ENCODE peak calls at places on chromosome 6, in six cellular contexts. P is activated CD8-positive, alpha-beta T cell treated with anti-CD3 and anti-CD28 coated beads for 36 hours; M is vagina; F is H9; Z is fibroblast of mammary gland; G is type B pancreatic cell. O is an unnamed sample.

GRCh38 chr6:148716811-148717210 is 30.0 kb upstream of the UST start:
- DNase-seq in Z (peak), P (no peak), F (no peak), G (no peak), M (no peak), O (no peak)

GRCh38 chr6:44416103-44416502 is 28.6 kb downstream of the CDC5L start:
- DNase-seq in G (no peak), M (no peak), Z (peak), F (no peak), P (no peak), O (peak)

GRCh38 chr6:122792796-122793195 is 3.7 kb downstream of the SMPDL3A start:
- DNase-seq in F (no peak), P (no peak), M (no peak), G (no peak), Z (no peak), O (no peak)

GRCh38 chr6:135006386-135006914 is 48.2 kb downstream of the HBS1L start:
- DNase-seq in M (no peak), P (no peak), G (no peak), F (no peak), Z (peak), O (no peak)

GRCh38 chr6:154474636-154475428 is 35.7 kb downstream of the CNKSR3 start:
- DNase-seq in G (no peak), M (no peak), P (no peak), Z (peak), F (no peak), O (peak)

GRCh38 chr6:166197361-166197760 is 29.7 kb upstream of the TBXT start:
- DNase-seq in P (no peak), Z (no peak), G (no peak), F (no peak), M (no peak), O (no peak)

GRCh38 chr6:150567823-150568383 is 31.8 kb upstream of the PLEKHG1 start:
- DNase-seq in Z (no peak), F (no peak), M (no peak), P (no peak), G (no peak), O (no peak)

GRCh38 chr6:125375841-125376240 is 74.1 kb upstream of the HDDC2 start:
- DNase-seq in P (no peak), G (no peak), Z (peak), F (no peak), M (no peak), O (no peak)

GRCh38 chr6:146980900-146981329 is 223.3 kb upstream of the STXBP5 start:
- DNase-seq in G (no peak), F (no peak), Z (no peak), P (no peak), M (no peak), O (no peak)

GRCh38 chr6:32087574-32088486 is 21.3 kb downstream of the TNXB start:
- DNase-seq in P (peak), Z (peak), F (peak), G (peak), M (no peak), O (peak)

GRCh38 chr6:112237066-112237465 is 17.3 kb downstream of the LAMA4 start:
- DNase-seq in F (no peak), G (no peak), P (no peak), Z (peak), M (no peak), O (no peak)

GRCh38 chr6:43383021-43383667 is 13.7 kb upstream of the ZNF318 start:
- DNase-seq in G (no peak), Z (peak), M (no peak), F (no peak), P (no peak), O (peak)

GRCh38 chr6:41568585-41569384 is 22.6 kb downstream of the FOXP4 start:
- DNase-seq in M (no peak), Z (no peak), G (no peak), F (no peak), P (no peak), O (peak)

GRCh38 chr6:3280866-3281465 is 22.2 kb downstream of the PSMG4 start:
- DNase-seq in M (no peak), F (no peak), Z (no peak), P (no peak), G (no peak), O (no peak)

GRCh38 chr6:16514249-16514648 is 247.0 kb downstream of the ATXN1 start:
- DNase-seq in M (no peak), Z (peak), G (no peak), P (peak), F (peak), O (peak)

GRCh38 chr6:53898026-53898795 is 103.4 kb downstream of the LRRC1 start:
- DNase-seq in G (no peak), F (no peak), Z (peak), M (no peak), P (no peak), O (peak)

GRCh38 chr6:41546475-41546865 is 289 bp downstream of the FOXP4 start:
- DNase-seq in P (peak), G (no peak), M (no peak), F (no peak), Z (peak), O (no peak)

GRCh38 chr6:54427396-54427910 is 119.2 kb downstream of the TINAG start:
- DNase-seq in G (no peak), F (no peak), Z (peak), P (no peak), M (no peak), O (no peak)

GRCh38 chr6:32882879-32883250 is 28.9 kb downstream of the PSMB9 start:
- DNase-seq in F (no peak), M (no peak), G (no peak), Z (peak), P (no peak), O (peak)

GRCh38 chr6:89936177-89936576 is 41.9 kb downstream of the GJA10 start:
- DNase-seq in Z (no peak), M (no peak), F (no peak), P (no peak), G (no peak), O (no peak)

GRCh38 chr6:170362121-170362520 is 55.6 kb downstream of the FAM120B start:
- DNase-seq in P (no peak), M (no peak), Z (no peak), F (no peak), G (no peak), O (no peak)

GRCh38 chr6:167870321-167870720 is 43.6 kb downstream of the AFDN start:
- DNase-seq in P (no peak), Z (no peak), G (no peak), F (no peak), M (no peak), O (no peak)

GRCh38 chr6:141824258-141824795 is 308.4 kb upstream of the GJE1 start:
- DNase-seq in G (no peak), Z (no peak), P (no peak), F (no peak), M (no peak), O (no peak)

GRCh38 chr6:77092971-77093370 is 370.3 kb downstream of the HTR1B start:
- DNase-seq in P (no peak), Z (peak), F (no peak), G (no peak), M (no peak), O (peak)

GRCh38 chr6:42978793-42979522 is at the start of gene PEX6:
- DNase-seq in Z (peak), G (peak), P (peak), F (peak), M (no peak), O (peak)

GRCh38 chr6:170137911-170138910 is 152.7 kb downstream of the DLL1 start:
- DNase-seq in Z (no peak), P (no peak), F (no peak), M (no peak), G (peak), O (no peak)

GRCh38 chr6:137357263-137357947 is 136.8 kb downstream of the OLIG3 start:
- DNase-seq in Z (no peak), F (no peak), P (no peak), G (no peak), M (no peak), O (no peak)

GRCh38 chr6:5095236-5095635 is 10.1 kb downstream of the PPP1R3G start:
- DNase-seq in F (no peak), M (no peak), G (no peak), P (no peak), Z (peak), O (peak)

GRCh38 chr6:14721103-14721758 is 524.6 kb upstream of the JARID2 start:
- DNase-seq in F (no peak), G (no peak), M (no peak), Z (no peak), P (no peak), O (no peak)

GRCh38 chr6:124927806-124928205 is 34.4 kb upstream of the RNF217 start:
- DNase-seq in P (no peak), F (no peak), M (no peak), G (no peak), Z (peak), O (no peak)

GRCh38 chr6:160400426-160400825 is 52.2 kb downstream of the SLC22A3 start:
- DNase-seq in Z (peak), G (no peak), M (no peak), P (peak), F (no peak), O (no peak)

GRCh38 chr6:160973856-160974255 is 17.7 kb upstream of the MAP3K4 start:
- DNase-seq in P (no peak), M (no peak), F (no peak), Z (peak), G (no peak), O (peak)

GRCh38 chr6:32973934-32974333 is 5.5 kb downstream of the BRD2 start:
- DNase-seq in Z (peak), M (no peak), F (no peak), P (peak), G (no peak), O (peak)

GRCh38 chr6:52512199-52512598 is 64.7 kb downstream of the TRAM2 start:
- DNase-seq in Z (peak), F (no peak), P (no peak), M (no peak), G (no peak), O (peak)

GRCh38 chr6:130513770-130514169 is 148.0 kb downstream of the TMEM200A start:
- DNase-seq in P (peak), G (no peak), Z (peak), F (no peak), M (no peak), O (peak)

GRCh38 chr6:161341638-161342037 is 67.8 kb upstream of the AGPAT4 start:
- DNase-seq in M (no peak), F (no peak), Z (no peak), G (no peak), P (no peak), O (no peak)

GRCh38 chr6:43608310-43608763 is 20.7 kb downstream of the GTPBP2 start:
- DNase-seq in M (no peak), G (no peak), P (peak), Z (peak), F (peak), O (peak)

GRCh38 chr6:24761193-24761835 is 13.4 kb upstream of the GMNN start:
- DNase-seq in F (peak), M (no peak), G (no peak), Z (no peak), P (peak), O (no peak)

GRCh38 chr6:14442250-14442649 is 324.7 kb downstream of the CD83 start:
- DNase-seq in M (no peak), G (no peak), F (no peak), Z (no peak), P (no peak), O (no peak)

DNA sequence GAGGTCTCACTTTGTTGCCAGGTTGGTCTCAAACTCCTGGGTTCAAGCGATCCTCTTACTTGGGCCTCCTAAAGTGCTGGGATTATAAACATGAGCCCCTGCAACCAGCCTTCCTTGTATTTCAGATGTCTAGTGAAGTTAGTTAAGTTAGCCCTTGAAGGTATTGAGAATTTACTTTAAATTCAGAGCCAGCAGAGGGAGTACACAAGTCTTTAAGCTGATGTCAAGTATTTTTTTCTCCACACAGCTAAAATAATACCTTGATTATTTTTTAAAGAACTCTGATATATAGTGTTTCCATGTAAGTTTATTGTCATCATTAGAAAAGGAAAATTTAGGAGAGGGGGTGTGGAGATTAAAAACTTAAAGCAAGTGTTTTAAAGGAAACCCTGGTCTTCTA is 9.8 kb downstream of the FOXO3 start:
- DNase-seq in P (no peak), M (no peak), G (no peak), Z (peak), F (no peak), O (no peak)
- TF ChIP-seq CTCF in P (no peak), M (no peak), G (peak), Z (peak), F (peak), O (peak)

GRCh38 chr6:36605560-36606391 is 11.6 kb downstream of the SRSF3 start:
- DNase-seq in G (no peak), P (no peak), F (no peak), Z (peak), M (no peak), O (no peak)
- TF ChIP-seq CTCF in G (peak), P (no peak), F (peak), Z (peak), M (peak), O (peak)

GRCh38 chr6:37894585-37894984 is 75.1 kb downstream of the ZFAND3 start:
- DNase-seq in Z (no peak), P (no peak), M (no peak), G (no peak), F (no peak), O (no peak)
- TF ChIP-seq CTCF in Z (no peak), P (no peak), M (no peak), G (no peak), F (no peak), O (no peak)

DNA sequence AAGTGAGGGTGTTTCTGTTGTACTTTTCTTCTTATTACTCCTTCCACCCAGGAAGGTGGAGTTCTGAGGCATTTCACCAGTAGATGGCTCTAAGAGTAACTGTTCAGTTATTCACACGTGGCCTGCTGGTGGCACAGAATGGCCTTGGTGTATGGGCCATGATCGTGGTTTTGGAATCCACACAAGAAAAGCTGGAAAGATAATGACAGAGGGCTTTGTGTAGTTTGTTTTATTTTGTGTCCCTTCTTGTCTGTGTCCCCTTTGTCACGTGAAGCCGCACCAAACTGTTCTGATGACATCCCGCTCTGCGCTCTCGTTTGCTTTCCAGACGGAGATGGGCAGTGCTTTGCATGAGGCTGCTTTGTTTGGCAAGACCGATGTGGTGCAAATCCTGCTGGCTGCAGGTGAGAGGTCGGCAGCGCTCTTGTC is 93.4 kb downstream of the ANKS1A start:
- DNase-seq in P (no peak), Z (peak), G (no peak), M (no peak), F (no peak), O (peak)
- TF ChIP-seq CTCF in P (no peak), Z (peak), G (peak), M (no peak), F (peak), O (peak)

GRCh38 chr6:110646951-110647910 is 168.0 kb downstream of the CDK19 start:
- DNase-seq in G (no peak), P (no peak), Z (no peak), F (peak), M (no peak), O (no peak)
- TF ChIP-seq CTCF in G (peak), P (peak), Z (peak), F (peak), M (no peak), O (peak)

DNA sequence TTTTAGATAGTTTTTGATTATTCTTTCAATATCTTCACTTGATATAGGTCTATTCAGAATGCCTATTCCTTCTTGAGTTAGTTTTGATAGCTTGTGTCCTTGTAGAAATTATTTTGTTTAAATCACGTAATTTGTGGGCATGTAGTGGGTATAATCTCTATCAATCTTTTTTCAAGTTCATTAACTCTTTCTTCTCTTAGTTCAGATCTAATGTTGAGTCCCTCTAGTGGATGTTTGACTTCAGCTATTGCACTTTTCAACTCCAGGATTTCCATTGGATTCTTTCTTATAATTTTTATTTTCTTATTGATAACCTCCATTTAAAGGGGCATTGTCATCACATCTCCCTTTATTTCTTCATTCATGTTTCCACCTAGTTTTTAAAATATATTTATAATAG is 135.6 kb downstream of the COL12A1 start:
- DNase-seq in P (no peak), F (no peak), M (no peak), Z (no peak), G (no peak), O (no peak)
- TF ChIP-seq CTCF in P (no peak), F (peak), M (no peak), Z (peak), G (peak), O (peak)